ENCODE peak calls at places on chromosomes 5 and 9, in six cellular contexts. V is sigmoid colon, T is tibial nerve, P is right lobe of liver, M is H1, R is stomach. I is an unnamed sample. For H3K27me3 and H3K4me1, the result is how much of the 10 kb centered on the place peaks cover.

GRCh38 chr5:158777647-158778368 is 321.9 kb downstream of the EBF1 start:
- DNase-seq in P (peak), T (no peak), R (no peak), M (no peak), V (no peak), I (no peak)

GRCh38 chr5:123460296-123460729 is 37.1 kb upstream of the CEP120 start:
- DNase-seq in R (no peak), V (no peak), P (no peak), T (no peak), M (no peak), I (no peak)

GRCh38 chr9:77013932-77014596 is 5.4 kb upstream of the FOXB2 start:
- DNase-seq in T (no peak), M (peak), V (no peak), P (no peak), R (no peak), I (no peak)

GRCh38 chr9:115213777-115214428 is 95.9 kb upstream of the TNC start:
- DNase-seq in T (no peak), V (peak), M (no peak), P (no peak), R (no peak), I (no peak)

GRCh38 chr9:112327718-112328450 is 5.5 kb downstream of the PTBP3 start:
- DNase-seq in R (no peak), T (no peak), P (no peak), M (no peak), V (no peak), I (no peak)

GRCh38 chr9:20981486-20981885 is 50.0 kb downstream of the HACD4 start:
- DNase-seq in P (no peak), V (no peak), T (no peak), M (no peak), R (no peak), I (no peak)

GRCh38 chr5:54845567-54845941 is 139.8 kb downstream of the ESM1 start:
- DNase-seq in V (no peak), T (no peak), M (no peak), R (no peak), P (no peak), I (no peak)

GRCh38 chr5:153711755-153712154 is 221.3 kb downstream of the GRIA1 start:
- DNase-seq in V (no peak), P (no peak), M (no peak), R (no peak), T (no peak), I (no peak)

GRCh38 chr5:123756325-123756664 is 244.3 kb downstream of the CSNK1G3 start:
- DNase-seq in P (no peak), V (no peak), R (no peak), M (no peak), T (no peak), I (no peak)

GRCh38 chr9:75432386-75432785 is 344.1 kb downstream of the OSTF1 start:
- DNase-seq in M (no peak), T (peak), R (no peak), V (no peak), P (no peak), I (no peak)

GRCh38 chr9:101792475-101792874 is 54.0 kb upstream of the GRIN3A start:
- DNase-seq in R (no peak), M (no peak), P (no peak), V (no peak), T (no peak), I (no peak)

GRCh38 chr5:959581-960531 is 48.7 kb upstream of the NKD2 start:
- DNase-seq in V (no peak), M (no peak), R (no peak), T (no peak), P (peak), I (no peak)

GRCh38 chr9:87657190-87657589 is 68.7 kb upstream of the CTSL start:
- DNase-seq in R (no peak), M (no peak), T (no peak), V (no peak), P (no peak), I (no peak)

GRCh38 chr5:159833846-159834245 is 82.4 kb upstream of the ADRA1B start:
- DNase-seq in R (no peak), V (no peak), P (no peak), T (no peak), M (no peak), I (no peak)

GRCh38 chr5:159837860-159838259 is 78.4 kb upstream of the ADRA1B start:
- DNase-seq in V (no peak), T (no peak), R (no peak), M (no peak), P (no peak), I (no peak)

GRCh38 chr5:159836691-159837090 is 79.6 kb upstream of the ADRA1B start:
- DNase-seq in P (no peak), M (no peak), T (no peak), R (no peak), V (no peak), I (no peak)

GRCh38 chr5:159838551-159839222 is 77.6 kb upstream of the ADRA1B start:
- DNase-seq in P (no peak), M (no peak), R (no peak), V (no peak), T (no peak), I (no peak)

DNA sequence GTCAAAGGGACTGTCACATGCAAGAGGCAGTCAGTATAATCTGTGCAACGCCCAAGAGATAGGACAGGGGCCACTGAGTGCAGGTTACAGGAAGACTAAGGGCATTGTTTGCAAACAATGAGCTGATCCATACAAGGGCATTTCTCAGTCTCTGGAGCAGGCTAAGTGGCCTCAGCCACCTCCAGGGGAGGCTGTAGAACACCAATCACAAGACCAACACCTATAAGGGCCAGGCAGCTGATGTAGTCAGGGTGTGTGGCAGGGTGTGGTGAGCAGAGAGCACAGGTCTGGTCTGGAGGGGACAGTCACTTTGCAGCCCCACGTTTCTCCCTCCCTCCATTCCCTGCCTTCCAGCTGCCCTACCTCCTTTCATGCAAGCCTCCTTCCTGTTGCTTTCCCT is 83.2 kb upstream of the ADRA1B start:
- DNase-seq in P (no peak), T (no peak), R (no peak), M (no peak), V (no peak), I (no peak)
- H3K27me3 ChIP-seq in P (under half), T (under half), R (under half), M (under half), V (under half), I (under half)

GRCh38 chr5:69234457-69235268 is at the start of gene CDK7:
- DNase-seq in V (peak), R (peak), P (peak), M (peak), T (peak), I (peak)
- TF ChIP-seq POLR2A in V (no peak), R (no peak), P (peak), M (peak), T (no peak), I (peak)

GRCh38 chr5:139488269-139488668 is 5.7 kb upstream of the STING1 start:
- DNase-seq in V (peak), R (no peak), P (no peak), T (no peak), M (no peak), I (no peak)
- H3K4me1 ChIP-seq in V (under half), R (under half), P (under half), T (under half), M (under half), I (under half)

GRCh38 chr5:160640417-160640816 is 211.6 kb downstream of the ATP10B start:
- DNase-seq in V (no peak), P (no peak), M (no peak), R (no peak), T (no peak), I (no peak)
- H3K27me3 ChIP-seq in V (under half), P (under half), M (under half), R (under half), T (under half), I (under half)

GRCh38 chr9:137294684-137295312 is 7.3 kb downstream of the NRARP start:
- DNase-seq in P (no peak), M (no peak), T (no peak), V (no peak), R (no peak), I (no peak)

GRCh38 chr9:137295313-137296213 is 6.5 kb downstream of the NRARP start:
- DNase-seq in P (no peak), V (no peak), T (no peak), R (peak), M (peak), I (no peak)

GRCh38 chr9:137293094-137293481 is 9.0 kb downstream of the NRARP start:
- DNase-seq in V (no peak), R (peak), T (no peak), M (no peak), P (no peak), I (no peak)

GRCh38 chr9:137293482-137294090 is 8.5 kb downstream of the NRARP start:
- DNase-seq in T (no peak), M (no peak), P (no peak), V (no peak), R (peak), I (no peak)

DNA sequence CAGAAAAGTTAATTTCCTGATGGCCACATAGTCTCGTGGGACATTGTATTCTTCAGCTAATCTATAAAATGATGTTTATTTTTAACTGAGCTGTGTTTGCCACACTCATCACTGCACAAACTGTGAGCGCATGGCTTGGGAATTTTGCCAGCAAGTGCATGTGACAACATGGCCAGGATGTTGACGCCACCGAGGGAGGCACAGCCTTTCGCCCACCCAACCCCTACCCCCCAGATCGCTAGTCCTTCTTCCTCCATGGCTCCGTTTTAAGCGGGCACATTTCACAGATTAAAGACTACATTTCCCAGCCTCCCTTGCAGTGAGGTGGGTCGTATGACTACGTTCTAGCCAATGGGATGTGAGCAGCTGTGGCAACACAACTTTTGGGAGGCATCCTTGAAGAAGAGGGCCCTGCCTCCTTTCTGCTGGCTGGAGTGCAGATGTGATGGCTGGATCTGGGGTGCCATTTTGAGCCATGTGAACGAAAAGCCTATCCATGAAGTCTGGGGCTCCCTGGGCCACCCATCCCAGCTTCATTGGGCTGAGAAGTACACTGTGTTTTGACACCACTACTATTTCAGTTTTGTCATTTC is 7.9 kb downstream of the NRARP start:
- DNase-seq in M (peak), V (no peak), R (peak), T (no peak), P (no peak), I (no peak)
- TF ChIP-seq POLR2A in M (no peak), V (no peak), R (no peak), T (no peak), P (no peak), I (no peak)

GRCh38 chr9:99851028-99851822 is 29.5 kb downstream of the NR4A3 start:
- DNase-seq in M (no peak), P (no peak), R (no peak), T (no peak), V (no peak), I (no peak)

GRCh38 chr9:99845063-99845462 is 23.4 kb downstream of the NR4A3 start:
- DNase-seq in V (no peak), P (no peak), T (no peak), M (no peak), R (no peak), I (no peak)

GRCh38 chr9:99852617-99853016 is 30.9 kb downstream of the NR4A3 start:
- DNase-seq in R (no peak), P (no peak), M (no peak), T (no peak), V (no peak), I (no peak)

DNA sequence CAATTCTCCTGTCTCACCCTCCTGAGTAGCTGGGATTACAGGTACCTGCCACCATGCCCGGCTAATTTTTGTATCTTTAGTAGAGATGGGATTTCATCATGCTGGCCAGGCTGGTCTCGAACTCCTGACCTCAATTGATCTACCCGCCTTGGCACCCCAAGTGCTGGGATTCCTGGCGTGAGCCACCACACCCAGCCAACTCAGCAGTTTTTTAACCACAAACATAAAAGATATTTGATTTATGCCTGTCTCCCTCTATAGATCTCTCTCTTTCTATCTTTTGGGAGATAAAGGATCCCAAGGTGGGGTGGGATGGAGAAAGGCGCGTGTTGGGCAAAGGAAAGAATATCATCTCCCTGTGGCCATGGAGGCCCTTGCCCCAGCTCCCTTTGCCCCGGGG is 26.8 kb downstream of the NR4A3 start:
- DNase-seq in M (no peak), R (no peak), V (no peak), P (no peak), T (no peak), I (no peak)
- H3K4me1 ChIP-seq in M (under half), R (under half), V (under half), P (under half), T (under half), I (under half)

GRCh38 chr5:71719092-71719964 is at the start of gene CARTPT:
- DNase-seq in T (no peak), P (no peak), V (no peak), M (peak), R (no peak), I (no peak)
- H3K27me3 ChIP-seq in T (under half), P (under half), V (under half), M (under half), R (under half), I (half or more)

GRCh38 chr5:90740244-90740799 is 181.7 kb downstream of the ADGRV1 start:
- DNase-seq in R (no peak), T (no peak), M (no peak), V (no peak), P (no peak), I (no peak)
- TF ChIP-seq POLR2A in R (no peak), T (no peak), M (no peak), V (no peak), P (no peak), I (no peak)

DNA sequence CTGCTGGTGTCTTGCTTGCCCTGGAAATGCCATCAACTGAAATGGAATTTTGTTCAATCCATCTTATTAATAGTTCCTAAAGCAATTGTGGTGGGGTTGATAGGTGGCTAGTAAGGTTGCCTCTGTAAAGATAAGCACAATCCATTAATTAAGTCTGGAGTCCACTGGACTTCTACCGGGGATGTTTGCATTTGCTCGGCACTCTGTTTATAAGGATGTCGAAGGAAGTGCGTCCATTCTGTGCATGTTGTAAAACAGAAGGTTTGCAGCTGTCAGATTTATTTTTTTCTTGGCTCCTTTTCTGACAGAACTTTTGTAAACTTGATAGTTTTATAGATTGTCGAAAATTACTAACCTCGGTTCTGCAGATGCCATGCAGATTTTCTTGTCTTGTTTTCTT is 12.8 kb upstream of the TNFAIP8 start:
- DNase-seq in M (no peak), P (no peak), T (no peak), V (no peak), R (no peak), I (no peak)
- H3K4me1 ChIP-seq in M (under half), P (under half), T (under half), V (under half), R (under half), I (under half)